ENCODE peak calls at places on chromosomes 2 and 18, in five cellular contexts. P, X, O, G and F are unnamed samples.

GRCh38 chr18:35407871-35408481 is 30.8 kb upstream of the ZNF396 start:
- DNase-seq in P (peak), X (peak), O (peak), G (peak), F (no peak)

GRCh38 chr2:165144315-165144714 is 59.5 kb downstream of the SCN3A start:
- DNase-seq in P (no peak), X (no peak), O (no peak), G (no peak), F (no peak)

GRCh38 chr2:107020386-107020785 is 134.4 kb upstream of the ST6GAL2 start:
- DNase-seq in P (no peak), X (no peak), O (no peak), G (no peak), F (no peak)

GRCh38 chr2:10241641-10242430 is 60.9 kb upstream of the HPCAL1 start:
- DNase-seq in P (no peak), X (no peak), O (no peak), G (no peak), F (no peak)

GRCh38 chr2:57107353-57107752 is 923.6 kb downstream of the CCDC85A start:
- DNase-seq in P (no peak), X (no peak), O (no peak), G (no peak), F (no peak)

GRCh38 chr2:25617948-25618646 is 55.3 kb downstream of the DTNB start:
- DNase-seq in P (no peak), X (no peak), O (no peak), G (no peak), F (no peak)

GRCh38 chr2:40403233-40403841 is 48.6 kb downstream of the SLC8A1 start:
- DNase-seq in P (no peak), X (no peak), O (no peak), G (no peak), F (no peak)

GRCh38 chr18:51734576-51734975 is 537.1 kb upstream of the MEX3C start:
- DNase-seq in P (no peak), X (no peak), O (no peak), G (no peak), F (no peak)

GRCh38 chr2:105455488-105455991 is 56.7 kb upstream of the FHL2 start:
- DNase-seq in P (no peak), X (peak), O (no peak), G (no peak), F (no peak)

GRCh38 chr2:180442860-180443644 is 436.0 kb upstream of the CWC22 start:
- DNase-seq in P (no peak), X (no peak), O (no peak), G (no peak), F (no peak)

GRCh38 chr2:100623033-100623715 is 60.4 kb downstream of the PDCL3 start:
- DNase-seq in P (no peak), X (no peak), O (no peak), G (no peak), F (no peak)

GRCh38 chr2:203533696-203534471 is 1.2 kb downstream of the RAPH1 start:
- DNase-seq in P (no peak), X (peak), O (no peak), G (peak), F (no peak)

GRCh38 chr18:75698861-75699260 is 271.4 kb upstream of the SMIM21 start:
- DNase-seq in P (no peak), X (peak), O (no peak), G (no peak), F (no peak)